ENCODE peak calls at places on chromosome 20, in nine cellular contexts. One of them, this sample, is unnamed.

GRCh38 chr20:1577906-1578305 is 20.4 kb upstream of the SIRPD start:
- DNase-seq in bronchial epithelial cell: no peak
- DNase-seq in body of pancreas: no peak
- DNase-seq in heart right ventricle: no peak
- DNase-seq in upper lobe of left lung: no peak
- DNase-seq in astrocyte of the spinal cord: no peak
- DNase-seq in tibial nerve: no peak
- DNase-seq in right lobe of liver: no peak
- DNase-seq in HL-60: no peak
- DNase-seq in this sample: no peak

GRCh38 chr20:22808628-22809027 is 224.3 kb upstream of the FOXA2 start:
- DNase-seq in heart right ventricle: no peak
- DNase-seq in tibial nerve: no peak
- DNase-seq in HL-60: no peak
- DNase-seq in body of pancreas: no peak
- DNase-seq in upper lobe of left lung: no peak
- DNase-seq in bronchial epithelial cell: no peak
- DNase-seq in astrocyte of the spinal cord: no peak
- DNase-seq in right lobe of liver: no peak
- DNase-seq in this sample: no peak

GRCh38 chr20:7627734-7628663 is 312.3 kb downstream of the HAO1 start:
- DNase-seq in right lobe of liver: no peak
- DNase-seq in HL-60: no peak
- DNase-seq in tibial nerve: no peak
- DNase-seq in upper lobe of left lung: no peak
- DNase-seq in body of pancreas: no peak
- DNase-seq in bronchial epithelial cell: peak; percentile 91
- DNase-seq in heart right ventricle: no peak
- DNase-seq in astrocyte of the spinal cord: peak; percentile 38
- DNase-seq in this sample: peak; percentile 62

GRCh38 chr20:3890410-3890751 is 1.2 kb downstream of the PANK2 start:
- DNase-seq in body of pancreas: no peak
- DNase-seq in right lobe of liver: no peak
- DNase-seq in bronchial epithelial cell: peak; percentile 26
- DNase-seq in astrocyte of the spinal cord: peak; percentile 53
- DNase-seq in tibial nerve: no peak
- DNase-seq in heart right ventricle: no peak
- DNase-seq in HL-60: no peak
- DNase-seq in upper lobe of left lung: no peak
- DNase-seq in this sample: peak; percentile 29

GRCh38 chr20:50519036-50519780 is 9.0 kb downstream of the PTPN1 start:
- DNase-seq in bronchial epithelial cell: no peak
- DNase-seq in upper lobe of left lung: no peak
- DNase-seq in heart right ventricle: no peak
- DNase-seq in body of pancreas: no peak
- DNase-seq in astrocyte of the spinal cord: no peak
- DNase-seq in HL-60: no peak
- DNase-seq in tibial nerve: no peak
- DNase-seq in right lobe of liver: no peak
- DNase-seq in this sample: no peak

GRCh38 chr20:46128310-46129151 is 10.4 kb downstream of the CD40 start:
- DNase-seq in astrocyte of the spinal cord: no peak
- DNase-seq in HL-60: no peak
- DNase-seq in right lobe of liver: no peak
- DNase-seq in heart right ventricle: peak; percentile 35
- DNase-seq in body of pancreas: peak; percentile 33
- DNase-seq in bronchial epithelial cell: no peak
- DNase-seq in tibial nerve: peak; percentile 22
- DNase-seq in upper lobe of left lung: no peak
- DNase-seq in this sample: no peak

GRCh38 chr20:6058684-6059295 is 4.9 kb upstream of the LRRN4 start:
- DNase-seq in body of pancreas: no peak
- DNase-seq in right lobe of liver: no peak
- DNase-seq in heart right ventricle: no peak
- DNase-seq in HL-60: no peak
- DNase-seq in upper lobe of left lung: peak; percentile 55
- DNase-seq in bronchial epithelial cell: peak; percentile 57
- DNase-seq in tibial nerve: no peak
- DNase-seq in astrocyte of the spinal cord: no peak
- DNase-seq in this sample: no peak

GRCh38 chr20:1401431-1401907 is 8.6 kb upstream of the FKBP1A start:
- DNase-seq in bronchial epithelial cell: no peak
- DNase-seq in astrocyte of the spinal cord: no peak
- DNase-seq in heart right ventricle: no peak
- DNase-seq in tibial nerve: no peak
- DNase-seq in HL-60: no peak
- DNase-seq in right lobe of liver: peak; percentile 63
- DNase-seq in body of pancreas: no peak
- DNase-seq in upper lobe of left lung: no peak
- DNase-seq in this sample: no peak

GRCh38 chr20:5077761-5078387 is 41.9 kb downstream of the PCNA start:
- DNase-seq in astrocyte of the spinal cord: no peak
- DNase-seq in right lobe of liver: no peak
- DNase-seq in HL-60: no peak
- DNase-seq in bronchial epithelial cell: no peak
- DNase-seq in upper lobe of left lung: no peak
- DNase-seq in tibial nerve: no peak
- DNase-seq in body of pancreas: no peak
- DNase-seq in heart right ventricle: no peak
- DNase-seq in this sample: no peak

GRCh38 chr20:31945790-31946189 is 6.1 kb downstream of the PDRG1 start:
- DNase-seq in heart right ventricle: peak; percentile 21
- DNase-seq in tibial nerve: no peak
- DNase-seq in HL-60: no peak
- DNase-seq in upper lobe of left lung: no peak
- DNase-seq in right lobe of liver: no peak
- DNase-seq in bronchial epithelial cell: no peak
- DNase-seq in astrocyte of the spinal cord: peak; percentile 68
- DNase-seq in body of pancreas: no peak
- DNase-seq in this sample: peak; percentile 3

GRCh38 chr20:52619101-52619500 is 353.1 kb upstream of the TSHZ2 start:
- DNase-seq in HL-60: no peak
- DNase-seq in bronchial epithelial cell: no peak
- DNase-seq in body of pancreas: no peak
- DNase-seq in upper lobe of left lung: no peak
- DNase-seq in heart right ventricle: no peak
- DNase-seq in tibial nerve: no peak
- DNase-seq in right lobe of liver: no peak
- DNase-seq in astrocyte of the spinal cord: no peak
- DNase-seq in this sample: no peak

DNA sequence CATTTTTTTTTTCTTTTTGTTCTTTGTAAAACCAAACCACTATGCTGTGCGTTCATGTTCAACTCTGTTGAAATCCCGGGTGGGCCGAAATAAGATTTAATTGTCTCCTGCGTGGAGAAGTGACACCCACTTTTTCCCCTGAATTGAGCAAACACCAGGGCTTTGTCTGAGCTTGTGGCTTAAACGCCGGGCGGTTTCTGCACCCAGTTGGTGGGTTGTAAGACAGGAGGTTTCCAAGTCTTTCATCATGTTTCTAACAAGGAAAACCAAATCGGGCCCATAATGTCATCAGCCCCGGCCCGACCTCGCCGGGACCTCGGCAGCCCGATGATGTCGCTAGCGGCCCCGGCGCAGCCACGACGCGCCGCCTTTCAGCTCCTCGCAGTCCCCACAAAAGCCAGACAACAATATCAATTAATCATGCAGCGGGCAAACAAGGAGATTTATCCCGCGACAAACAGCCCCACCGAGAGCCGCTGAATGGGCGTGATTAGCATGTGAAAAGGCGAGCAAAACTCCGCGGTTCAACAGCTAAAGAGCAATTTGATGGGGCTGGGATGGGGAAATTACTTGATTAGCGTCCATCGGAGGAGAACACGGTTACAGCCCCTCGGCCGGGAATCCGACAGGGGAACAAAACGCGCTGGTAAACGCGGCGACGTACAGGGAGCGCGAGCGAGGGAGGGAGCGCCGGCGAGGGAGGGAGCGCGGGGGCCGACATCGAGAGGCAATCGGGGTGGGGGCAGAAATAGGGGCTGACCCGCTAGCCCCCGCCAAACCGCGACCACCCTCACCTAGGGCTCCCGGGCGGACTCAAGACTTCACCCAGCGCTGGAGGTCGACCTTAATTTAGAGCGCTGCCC is 5.3 kb downstream of the LINC00237 start:
- DNase-seq in bronchial epithelial cell: no peak
- DNase-seq in right lobe of liver: no peak
- DNase-seq in HL-60: no peak
- DNase-seq in astrocyte of the spinal cord: peak; percentile 18
- DNase-seq in body of pancreas: no peak
- DNase-seq in tibial nerve: no peak
- DNase-seq in upper lobe of left lung: no peak
- DNase-seq in heart right ventricle: no peak
- DNase-seq in this sample: peak; percentile 32
- H3K4me3 ChIP-seq in bronchial epithelial cell: peak overlapping the region; percentile 21
- H3K4me3 ChIP-seq in right lobe of liver: peak overlapping the region; percentile 34
- H3K4me3 ChIP-seq in HL-60: peak overlapping the region; percentile 48
- H3K4me3 ChIP-seq in astrocyte of the spinal cord: no peak overlapping the region
- H3K4me3 ChIP-seq in body of pancreas: peak overlapping the region; percentile 27
- H3K4me3 ChIP-seq in tibial nerve: peak overlapping the region; percentile 45
- H3K4me3 ChIP-seq in upper lobe of left lung: peak overlapping the region; percentile 53
- H3K4me3 ChIP-seq in heart right ventricle: peak overlapping the region; percentile 43
- H3K4me3 ChIP-seq in this sample: peak overlapping the region; percentile 17

GRCh38 chr20:35503841-35504460 is 25.5 kb downstream of the C20orf173 start:
- DNase-seq in HL-60: no peak
- DNase-seq in body of pancreas: no peak
- DNase-seq in heart right ventricle: peak; percentile 39
- DNase-seq in astrocyte of the spinal cord: peak; percentile 77
- DNase-seq in tibial nerve: no peak
- DNase-seq in bronchial epithelial cell: no peak
- DNase-seq in upper lobe of left lung: no peak
- DNase-seq in right lobe of liver: no peak
- DNase-seq in this sample: no peak
- TF ChIP-seq CTCF in HL-60: no peak
- TF ChIP-seq CTCF in body of pancreas: no peak
- TF ChIP-seq CTCF in heart right ventricle: no peak
- TF ChIP-seq CTCF in astrocyte of the spinal cord: peak; percentile 1
- TF ChIP-seq CTCF in tibial nerve: no peak
- TF ChIP-seq CTCF in bronchial epithelial cell: no peak
- TF ChIP-seq CTCF in upper lobe of left lung: no peak
- TF ChIP-seq CTCF in right lobe of liver: no peak
- TF ChIP-seq CTCF in this sample: no peak

DNA sequence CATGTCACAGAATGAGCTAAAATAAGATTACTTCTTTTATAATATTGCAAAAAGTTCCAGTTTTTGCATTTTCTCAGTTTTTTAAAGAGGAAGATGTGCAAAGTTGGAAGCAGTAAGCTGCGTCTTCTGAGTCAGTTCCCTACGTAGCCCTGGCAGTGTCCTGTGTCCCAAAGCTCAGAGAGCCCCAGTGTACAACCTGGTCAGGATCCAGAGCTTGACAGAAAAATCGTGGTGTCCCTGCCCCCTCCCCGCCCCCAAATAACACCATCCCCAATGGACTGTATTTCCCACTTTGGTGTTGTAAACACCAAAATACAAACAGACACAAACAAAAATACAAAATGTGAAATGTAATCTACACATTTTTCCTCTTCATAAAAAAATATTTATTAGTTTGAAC is 4.6 kb downstream of the SLC2A4RG start:
- DNase-seq in heart right ventricle: no peak
- DNase-seq in body of pancreas: no peak
- DNase-seq in HL-60: no peak
- DNase-seq in tibial nerve: no peak
- DNase-seq in upper lobe of left lung: no peak
- DNase-seq in right lobe of liver: no peak
- DNase-seq in astrocyte of the spinal cord: no peak
- DNase-seq in bronchial epithelial cell: no peak
- DNase-seq in this sample: no peak
- H3K4me3 ChIP-seq in heart right ventricle: no peak overlapping the region
- H3K4me3 ChIP-seq in body of pancreas: no peak overlapping the region
- H3K4me3 ChIP-seq in HL-60: no peak overlapping the region
- H3K4me3 ChIP-seq in tibial nerve: no peak overlapping the region
- H3K4me3 ChIP-seq in upper lobe of left lung: no peak overlapping the region
- H3K4me3 ChIP-seq in right lobe of liver: no peak overlapping the region
- H3K4me3 ChIP-seq in astrocyte of the spinal cord: no peak overlapping the region
- H3K4me3 ChIP-seq in bronchial epithelial cell: no peak overlapping the region
- H3K4me3 ChIP-seq in this sample: no peak overlapping the region

GRCh38 chr20:17655286-17655651 is 26.8 kb downstream of the RRBP1 start:
- DNase-seq in heart right ventricle: no peak
- DNase-seq in bronchial epithelial cell: no peak
- DNase-seq in body of pancreas: peak; percentile 11
- DNase-seq in tibial nerve: no peak
- DNase-seq in upper lobe of left lung: no peak
- DNase-seq in HL-60: no peak
- DNase-seq in right lobe of liver: no peak
- DNase-seq in astrocyte of the spinal cord: no peak
- DNase-seq in this sample: peak; percentile 54
- TF ChIP-seq CTCF in heart right ventricle: peak; percentile 15
- TF ChIP-seq CTCF in bronchial epithelial cell: no peak
- TF ChIP-seq CTCF in body of pancreas: no peak
- TF ChIP-seq CTCF in tibial nerve: no peak
- TF ChIP-seq CTCF in upper lobe of left lung: no peak
- TF ChIP-seq CTCF in HL-60: no peak
- TF ChIP-seq CTCF in right lobe of liver: peak; percentile 3
- TF ChIP-seq CTCF in astrocyte of the spinal cord: no peak
- TF ChIP-seq CTCF in this sample: no peak

GRCh38 chr20:20743511-20744169 is 31.2 kb upstream of the RALGAPA2 start:
- DNase-seq in bronchial epithelial cell: peak; percentile 8
- DNase-seq in body of pancreas: peak; percentile 22
- DNase-seq in astrocyte of the spinal cord: peak; percentile 14
- DNase-seq in tibial nerve: peak; percentile 38
- DNase-seq in HL-60: no peak
- DNase-seq in upper lobe of left lung: peak; percentile 67
- DNase-seq in right lobe of liver: peak; percentile 80
- DNase-seq in heart right ventricle: peak; percentile 78
- DNase-seq in this sample: no peak
- H3K4me3 ChIP-seq in bronchial epithelial cell: no peak overlapping the region
- H3K4me3 ChIP-seq in body of pancreas: no peak overlapping the region
- H3K4me3 ChIP-seq in astrocyte of the spinal cord: no peak overlapping the region
- H3K4me3 ChIP-seq in tibial nerve: no peak overlapping the region
- H3K4me3 ChIP-seq in HL-60: no peak overlapping the region
- H3K4me3 ChIP-seq in upper lobe of left lung: peak overlapping the region; percentile 3
- H3K4me3 ChIP-seq in right lobe of liver: no peak overlapping the region
- H3K4me3 ChIP-seq in heart right ventricle: peak overlapping the region; percentile 22
- H3K4me3 ChIP-seq in this sample: no peak overlapping the region

This sample was measured in AG10803.